ENCODE peak calls at places on chromosomes 16 and 17, in eight cellular contexts. M, P, O, C, X, K, F and S are unnamed samples. For H3K27me3, the result is how much of the 10 kb centered on the place peaks cover.

GRCh38 chr17:1078062-1078711 is 81.3 kb downstream of the TIMM22 start:
- DNase-seq in M (peak), P (no peak), O (no peak), C (peak), X (no peak), K (no peak), F (no peak), S (no peak)

GRCh38 chr16:58582971-58583765 is 46.5 kb downstream of the CNOT1 start:
- DNase-seq in M (no peak), P (no peak), O (no peak), C (no peak), X (no peak), K (no peak), F (no peak), S (no peak)

GRCh38 chr17:49646391-49647255 is 31.3 kb downstream of the SPOP start:
- DNase-seq in M (peak), P (no peak), O (no peak), C (no peak), X (no peak), K (peak), F (no peak), S (no peak)

GRCh38 chr17:16486373-16487250 is 5.4 kb downstream of the LRRC75A start:
- DNase-seq in M (peak), P (peak), O (peak), C (peak), X (peak), K (peak), F (peak), S (no peak)

GRCh38 chr17:37791434-37791833 is 46.6 kb upstream of the HNF1B start:
- DNase-seq in M (no peak), P (no peak), O (no peak), C (no peak), X (peak), K (no peak), F (no peak), S (peak)

GRCh38 chr17:37124074-37124824 is 175.5 kb downstream of the AATF start:
- DNase-seq in M (no peak), P (no peak), O (no peak), C (no peak), X (no peak), K (no peak), F (no peak), S (no peak)

GRCh38 chr16:57865746-57866528 is 63.6 kb upstream of the KIFC3 start:
- DNase-seq in M (no peak), P (no peak), O (no peak), C (no peak), X (no peak), K (peak), F (no peak), S (no peak)

GRCh38 chr17:9880582-9880999 is 24.5 kb downstream of the RCVRN start:
- DNase-seq in M (no peak), P (no peak), O (no peak), C (no peak), X (no peak), K (peak), F (no peak), S (no peak)

GRCh38 chr16:46765050-46765449 is 16.9 kb upstream of the MYLK3 start:
- DNase-seq in M (no peak), P (no peak), O (no peak), C (no peak), X (no peak), K (no peak), F (no peak), S (no peak)

GRCh38 chr16:24540575-24541240 is 1.3 kb downstream of the RBBP6 start:
- DNase-seq in M (no peak), P (no peak), O (no peak), C (no peak), X (no peak), K (no peak), F (no peak), S (peak)

GRCh38 chr16:86508947-86509758 is 1.2 kb upstream of the FOXF1 start:
- DNase-seq in M (peak), P (peak), O (no peak), C (peak), X (no peak), K (no peak), F (peak), S (no peak)

GRCh38 chr17:50689251-50689650 is 18.5 kb downstream of the ANKRD40 start:
- DNase-seq in M (no peak), P (no peak), O (peak), C (no peak), X (no peak), K (no peak), F (no peak), S (peak)

GRCh38 chr17:8946476-8946875 is 19.0 kb downstream of the PIK3R5 start:
- DNase-seq in M (no peak), P (no peak), O (peak), C (no peak), X (no peak), K (no peak), F (no peak), S (no peak)

GRCh38 chr17:81194225-81194760 is 28.3 kb upstream of the AATK start:
- DNase-seq in M (peak), P (no peak), O (no peak), C (no peak), X (no peak), K (no peak), F (no peak), S (no peak)

GRCh38 chr17:81238815-81239713 is at the start of the genes NDUFAF8 and TEPSIN:
- DNase-seq in M (peak), P (peak), O (peak), C (peak), X (peak), K (peak), F (peak), S (peak)

GRCh38 chr17:81631482-81631881 is 5.4 kb downstream of the NPLOC4 start:
- DNase-seq in M (no peak), P (no peak), O (no peak), C (peak), X (no peak), K (no peak), F (no peak), S (no peak)

GRCh38 chr17:32102697-32103096 is 39.6 kb upstream of the RHOT1 start:
- DNase-seq in M (no peak), P (no peak), O (no peak), C (no peak), X (no peak), K (no peak), F (no peak), S (no peak)

GRCh38 chr17:72565006-72565405 is 444.2 kb downstream of the SOX9 start:
- DNase-seq in M (no peak), P (no peak), O (no peak), C (no peak), X (no peak), K (no peak), F (no peak), S (no peak)

GRCh38 chr17:45228985-45229517 is 7.4 kb downstream of the FMNL1 start:
- DNase-seq in M (peak), P (peak), O (peak), C (peak), X (peak), K (peak), F (peak), S (peak)

GRCh38 chr17:65268832-65269231 is 131.7 kb downstream of the RGS9 start:
- DNase-seq in M (no peak), P (no peak), O (no peak), C (no peak), X (no peak), K (no peak), F (no peak), S (no peak)

GRCh38 chr17:66272699-66273390 is 29.6 kb upstream of the PRKCA start:
- DNase-seq in M (no peak), P (no peak), O (no peak), C (no peak), X (no peak), K (peak), F (no peak), S (no peak)

GRCh38 chr17:21282231-21282630 is 2.3 kb upstream of the MAP2K3 start:
- DNase-seq in M (peak), P (peak), O (peak), C (no peak), X (no peak), K (peak), F (no peak), S (no peak)

GRCh38 chr16:23055481-23055880 is 93.8 kb downstream of the USP31 start:
- DNase-seq in M (no peak), P (no peak), O (no peak), C (no peak), X (no peak), K (no peak), F (no peak), S (no peak)

GRCh38 chr17:40089085-40089895 is 11.1 kb downstream of the NR1D1 start:
- DNase-seq in M (no peak), P (no peak), O (peak), C (no peak), X (no peak), K (no peak), F (no peak), S (no peak)

GRCh38 chr16:4534151-4534790 is 4.3 kb downstream of the CDIP1 start:
- DNase-seq in M (no peak), P (no peak), O (no peak), C (peak), X (no peak), K (no peak), F (no peak), S (no peak)

GRCh38 chr16:67441907-67442306 is 11.0 kb downstream of the HSD11B2 start:
- DNase-seq in M (no peak), P (no peak), O (no peak), C (peak), X (peak), K (no peak), F (peak), S (no peak)

GRCh38 chr17:72970794-72971512 is 121.5 kb downstream of the SLC39A11 start:
- DNase-seq in M (no peak), P (no peak), O (no peak), C (no peak), X (no peak), K (no peak), F (no peak), S (no peak)

GRCh38 chr16:72927199-72928088 is 120.5 kb downstream of the ZFHX3 start:
- DNase-seq in M (peak), P (no peak), O (peak), C (peak), X (no peak), K (peak), F (no peak), S (no peak)

GRCh38 chr16:72394526-72394925 is 222.6 kb upstream of the PMFBP1 start:
- DNase-seq in M (no peak), P (no peak), O (no peak), C (no peak), X (no peak), K (no peak), F (no peak), S (no peak)

GRCh38 chr16:30619643-30620042 is 9.5 kb upstream of the ZNF689 start:
- DNase-seq in M (no peak), P (no peak), O (no peak), C (no peak), X (no peak), K (no peak), F (no peak), S (no peak)

DNA sequence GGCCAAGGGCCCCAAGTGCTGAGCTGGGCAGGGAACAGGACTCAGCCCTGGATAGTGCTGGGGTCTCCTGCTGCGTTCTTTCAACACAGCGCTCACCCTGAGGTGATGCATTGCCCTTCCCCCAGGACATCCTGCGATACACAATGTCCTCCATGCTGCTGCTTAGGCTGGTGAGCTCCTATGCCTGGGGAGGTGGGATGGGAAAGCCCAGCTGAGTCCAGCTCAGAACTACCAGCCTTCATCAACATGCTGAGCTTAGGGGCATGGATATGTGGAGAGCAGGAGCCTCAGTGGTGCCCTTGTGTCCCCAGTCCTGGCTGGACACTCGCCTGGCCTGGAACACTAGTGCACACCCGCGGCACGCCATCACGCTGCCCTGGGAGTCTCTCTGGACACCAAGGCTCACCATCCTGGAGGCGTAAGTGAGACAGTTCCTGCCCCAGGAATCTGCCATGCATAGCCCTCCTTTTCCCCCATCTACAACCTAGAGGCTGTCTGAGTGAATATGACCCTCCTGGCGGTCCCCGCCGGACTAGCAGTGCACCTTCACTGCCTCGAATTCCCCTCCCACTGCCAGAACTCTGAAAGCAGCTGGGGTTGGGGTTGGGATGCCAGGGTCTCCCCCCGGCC is 710 bp downstream of the ZACN start:
- DNase-seq in M (no peak), P (no peak), O (no peak), C (peak), X (no peak), K (no peak), F (no peak), S (no peak)
- H3K27me3 ChIP-seq in M (under half), P (half or more), O (half or more), C (under half), X (half or more), K (half or more), F (half or more), S (under half)

DNA sequence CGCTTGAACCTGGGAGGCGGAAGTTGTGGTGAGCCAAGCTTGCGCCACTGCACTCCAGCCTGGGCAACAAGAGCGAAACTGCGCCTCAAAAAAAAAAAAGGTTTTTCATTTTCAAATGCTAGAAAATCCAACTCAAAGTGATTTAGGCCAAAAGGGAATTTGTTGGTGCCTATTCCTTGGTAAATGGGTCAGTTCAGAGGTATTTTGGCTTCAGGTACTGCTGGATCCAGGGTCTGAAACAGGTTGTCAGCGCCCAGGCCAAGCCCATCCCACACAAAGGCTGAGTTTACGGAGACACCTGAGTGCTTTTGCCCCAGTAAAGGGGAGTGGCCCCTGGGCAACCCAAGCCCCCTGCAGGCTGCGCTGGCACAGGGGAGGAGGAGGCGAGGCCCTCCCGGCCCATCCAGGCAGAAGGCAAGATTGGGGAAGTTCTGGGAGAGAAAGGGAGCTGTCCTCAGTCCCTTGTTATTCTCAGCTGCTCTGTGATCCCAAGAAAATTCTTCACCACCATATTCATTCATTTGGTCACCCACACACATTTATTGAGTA is 8.5 kb upstream of the JPH3 start:
- DNase-seq in M (no peak), P (no peak), O (no peak), C (no peak), X (no peak), K (no peak), F (no peak), S (no peak)
- H3K27me3 ChIP-seq in M (under half), P (under half), O (half or more), C (under half), X (half or more), K (under half), F (half or more), S (under half)

DNA sequence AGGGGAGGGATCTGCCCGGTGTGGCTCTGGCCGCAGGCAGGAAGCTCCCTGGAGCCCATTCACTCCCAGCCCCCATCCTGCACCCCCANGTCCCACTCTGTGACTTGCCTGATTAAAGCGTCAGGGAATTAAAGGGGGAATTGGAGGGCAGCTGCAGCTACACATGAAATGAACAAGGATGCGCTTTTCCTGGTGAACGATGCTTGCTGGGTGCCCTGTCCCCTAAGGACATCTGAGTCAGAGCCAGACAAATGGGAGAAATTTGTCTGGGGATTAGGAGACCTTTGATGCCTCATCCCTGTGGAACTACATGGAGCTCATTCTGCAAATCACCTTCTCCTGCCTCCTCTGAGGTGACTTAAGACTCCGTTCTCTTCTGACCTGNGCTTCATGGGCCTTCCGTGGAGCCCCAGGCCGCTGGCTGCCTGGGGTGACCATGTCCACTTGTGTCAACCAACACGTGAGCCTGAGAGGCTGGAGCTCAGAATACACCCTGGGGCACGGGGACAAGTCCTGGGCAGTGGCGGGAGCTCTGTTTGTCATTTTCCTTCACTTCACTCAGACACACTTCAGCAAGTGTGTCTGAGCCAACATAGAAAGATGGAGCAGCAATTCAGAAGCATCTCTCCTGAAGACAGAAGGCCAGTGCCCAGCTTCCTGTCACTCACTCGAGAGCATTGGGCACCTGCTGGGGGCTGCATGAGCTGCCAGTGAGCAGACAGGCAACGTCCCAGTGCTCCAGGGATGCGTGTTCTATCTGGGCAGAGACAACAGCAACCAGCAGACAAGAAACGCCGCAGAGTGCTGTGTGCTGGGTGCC is 54.1 kb downstream of the METRNL start:
- DNase-seq in M (peak), P (peak), O (peak), C (no peak), X (no peak), K (peak), F (no peak), S (no peak)
- H3K27me3 ChIP-seq in M (under half), P (under half), O (under half), C (under half), X (under half), K (half or more), F (under half), S (under half)

GRCh38 chr16:1082266-1082951 is 9.9 kb downstream of the SSTR5 start:
- DNase-seq in M (no peak), P (no peak), O (no peak), C (no peak), X (no peak), K (no peak), F (no peak), S (peak)
- H3K27me3 ChIP-seq in M (half or more), P (half or more), O (half or more), C (under half), X (half or more), K (under half), F (half or more), S (under half)

GRCh38 chr16:56615353-56615752 is 7.0 kb downstream of the MT2A start:
- DNase-seq in M (no peak), P (no peak), O (no peak), C (no peak), X (no peak), K (no peak), F (no peak), S (no peak)

GRCh38 chr16:56618138-56618537 is 7.4 kb upstream of the MT1E start:
- DNase-seq in M (no peak), P (no peak), O (no peak), C (no peak), X (no peak), K (no peak), F (no peak), S (no peak)

GRCh38 chr16:56616608-56617211 is 8.3 kb downstream of the MT2A start:
- DNase-seq in M (no peak), P (no peak), O (no peak), C (no peak), X (no peak), K (no peak), F (no peak), S (no peak)

GRCh38 chr16:56614549-56614991 is 6.2 kb downstream of the MT2A start:
- DNase-seq in M (no peak), P (no peak), O (no peak), C (no peak), X (no peak), K (no peak), F (no peak), S (no peak)

GRCh38 chr16:56617212-56618085 is 8.1 kb upstream of the MT1E start:
- DNase-seq in M (peak), P (peak), O (no peak), C (peak), X (peak), K (no peak), F (peak), S (no peak)
- H3K27me3 ChIP-seq in M (under half), P (under half), O (under half), C (under half), X (under half), K (under half), F (under half), S (under half)

GRCh38 chr17:35554668-35555067 is 6.0 kb downstream of the SLFN14 start:
- DNase-seq in M (no peak), P (no peak), O (no peak), C (no peak), X (no peak), K (no peak), F (no peak), S (no peak)
- H3K27me3 ChIP-seq in M (under half), P (under half), O (under half), C (under half), X (under half), K (half or more), F (half or more), S (under half)

GRCh38 chr17:69466451-69466850 is 52.0 kb downstream of the MAP2K6 start:
- DNase-seq in M (no peak), P (no peak), O (no peak), C (no peak), X (no peak), K (peak), F (no peak), S (peak)

GRCh38 chr17:69470702-69471101 is 56.2 kb downstream of the MAP2K6 start:
- DNase-seq in M (no peak), P (no peak), O (no peak), C (no peak), X (no peak), K (no peak), F (no peak), S (no peak)

GRCh38 chr17:69462882-69463281 is 48.4 kb downstream of the MAP2K6 start:
- DNase-seq in M (no peak), P (no peak), O (no peak), C (no peak), X (no peak), K (no peak), F (no peak), S (no peak)

GRCh38 chr17:69468211-69468610 is 53.7 kb downstream of the MAP2K6 start:
- DNase-seq in M (no peak), P (no peak), O (no peak), C (no peak), X (no peak), K (no peak), F (no peak), S (no peak)

GRCh38 chr17:69466905-69467630 is 52.6 kb downstream of the MAP2K6 start:
- DNase-seq in M (no peak), P (no peak), O (no peak), C (no peak), X (no peak), K (peak), F (no peak), S (no peak)
- H3K27me3 ChIP-seq in M (under half), P (under half), O (under half), C (under half), X (under half), K (under half), F (under half), S (under half)

DNA sequence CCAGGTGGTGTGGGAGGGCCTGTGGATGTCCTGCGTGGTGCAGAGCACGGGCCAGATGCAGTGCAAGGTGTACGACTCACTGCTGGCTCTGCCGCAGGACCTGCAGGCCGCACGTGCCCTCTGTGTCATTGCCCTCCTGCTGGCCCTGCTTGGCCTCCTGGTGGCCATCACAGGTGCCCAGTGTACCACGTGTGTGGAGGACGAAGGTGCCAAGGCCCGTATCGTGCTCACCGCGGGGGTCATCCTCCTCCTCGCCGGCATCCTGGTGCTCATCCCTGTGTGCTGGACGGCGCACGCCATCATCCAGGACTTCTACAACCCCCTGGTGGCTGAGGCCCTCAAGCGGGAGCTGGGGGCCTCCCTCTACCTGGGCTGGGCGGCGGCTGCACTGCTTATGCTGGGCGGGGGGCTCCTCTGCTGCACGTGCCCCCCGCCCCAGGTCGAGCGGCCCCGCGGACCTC is 798 bp downstream of the CLDN9 start:
- DNase-seq in M (no peak), P (no peak), O (no peak), C (no peak), X (no peak), K (no peak), F (no peak), S (no peak)
- H3K27me3 ChIP-seq in M (half or more), P (half or more), O (half or more), C (under half), X (half or more), K (under half), F (half or more), S (under half)